ENCODE peak calls at places on chromosomes 16 and 17, in five cellular contexts. C is GM12878, Z is right atrium auricular region, E is ovary, X is A549. F is an unnamed sample.
A peak's percentile ranks its signal among the peaks of the same experiment; 100 is the strongest.

GRCh38 chr16:85308585-85309540 is 196.6 kb upstream of the CIBAR2 start:
- DNase-seq in Z (no peak), C (no peak), X (no peak), E (no peak), F (peak; percentile 70)

GRCh38 chr16:86882586-86883280 is 304.4 kb downstream of the FOXL1 start:
- DNase-seq in E (peak; percentile 40), C (no peak), X (no peak), Z (no peak), F (peak; percentile 70)

GRCh38 chr17:79075433-79075805 is 795 bp downstream of the ENGASE start:
- DNase-seq in E (no peak), Z (no peak), C (no peak), X (no peak), F (peak; percentile 55)

GRCh38 chr17:31580331-31581021 is 189.0 kb downstream of the RAB11FIP4 start:
- DNase-seq in Z (peak; percentile 75), X (no peak), E (no peak), C (no peak), F (no peak)

GRCh38 chr16:17578921-17579876 is 108.4 kb upstream of the XYLT1 start:
- DNase-seq in C (peak; percentile 28), Z (peak; percentile 71), X (peak; percentile 50), E (peak; percentile 37), F (peak; percentile 70)

GRCh38 chr17:28997811-28998210 is 8.0 kb downstream of the SEZ6 start:
- DNase-seq in X (no peak), E (no peak), Z (no peak), C (no peak), F (peak; percentile 48)

GRCh38 chr17:18161226-18162094 is 22.2 kb upstream of the ALKBH5 start:
- DNase-seq in Z (no peak), C (peak; percentile 37), E (no peak), X (no peak), F (peak; percentile 91)

GRCh38 chr17:10018461-10018891 is 113.4 kb upstream of the RCVRN start:
- DNase-seq in X (no peak), Z (no peak), E (no peak), C (peak; percentile 56), F (no peak)

GRCh38 chr17:73643846-73644144 is 450 bp downstream of the SDK2 start:
- DNase-seq in E (no peak), C (no peak), Z (no peak), X (no peak), F (peak; percentile 33)

GRCh38 chr16:27154573-27155521 is 48.5 kb upstream of the KDM8 start:
- DNase-seq in X (peak; percentile 31), E (peak; percentile 50), Z (no peak), C (no peak), F (peak; percentile 74)

GRCh38 chr16:82783933-82784566 is 157.3 kb downstream of the CDH13 start:
- DNase-seq in C (no peak), E (no peak), Z (no peak), X (no peak), F (no peak)

GRCh38 chr16:27472091-27473020 is 70.4 kb downstream of the IL21R start:
- DNase-seq in C (no peak), E (no peak), Z (no peak), X (no peak), F (no peak)

GRCh38 chr16:69322343-69322742 is 8.0 kb downstream of the PDF start:
- DNase-seq in Z (no peak), E (no peak), X (no peak), C (no peak), F (no peak)

GRCh38 chr17:44198721-44199552 is 747 bp downstream of the ATXN7L3 start:
- DNase-seq in C (no peak), E (peak; percentile 79), X (peak; percentile 70), Z (no peak), F (peak; percentile 63)

GRCh38 chr17:73803867-73804539 is 159.8 kb upstream of the SDK2 start:
- DNase-seq in X (no peak), Z (no peak), E (no peak), C (no peak), F (no peak)

GRCh38 chr16:74477226-74477625 is 55.9 kb upstream of the CLEC18B start:
- DNase-seq in X (peak; percentile 25), E (no peak), C (no peak), Z (no peak), F (no peak)

GRCh38 chr17:40854175-40854814 is 12.7 kb downstream of the KRT12 start:
- DNase-seq in E (no peak), Z (no peak), C (no peak), X (peak; percentile 84), F (no peak)

GRCh38 chr17:60109161-60109560 is 30.4 kb upstream of the HEATR6 start:
- DNase-seq in Z (no peak), C (no peak), X (no peak), E (no peak), F (no peak)

GRCh38 chr17:75067856-75068255 is 19.9 kb upstream of the SLC16A5 start:
- DNase-seq in C (no peak), Z (no peak), X (no peak), E (no peak), F (peak; percentile 79)

GRCh38 chr16:84013787-84014569 is 28.6 kb downstream of the SLC38A8 start:
- DNase-seq in E (no peak), Z (no peak), C (peak; percentile 42), X (peak; percentile 96), F (peak; percentile 52)

GRCh38 chr16:88681084-88681680 is 5.1 kb downstream of the SNAI3 start:
- DNase-seq in C (no peak), X (peak; percentile 62), E (no peak), Z (no peak), F (no peak)

GRCh38 chr16:58638148-58639036 is 8.8 kb upstream of the CNOT1 start:
- DNase-seq in X (peak; percentile 74), C (no peak), E (peak; percentile 58), Z (no peak), F (peak; percentile 76)

GRCh38 chr16:87602005-87602790 is at the start of gene JPH3:
- DNase-seq in E (no peak), X (peak; percentile 20), C (no peak), Z (no peak), F (no peak)

GRCh38 chr16:56807011-56807675 is 57.9 kb upstream of the SLC12A3 start:
- DNase-seq in X (peak; percentile 62), C (no peak), E (no peak), Z (no peak), F (no peak)

GRCh38 chr17:66018786-66019185 is 173.1 kb downstream of the CEP112 start:
- DNase-seq in X (no peak), E (no peak), Z (no peak), C (no peak), F (no peak)

GRCh38 chr16:23131036-23131435 is 18.2 kb downstream of the USP31 start:
- DNase-seq in Z (no peak), X (no peak), E (no peak), C (no peak), F (no peak)

GRCh38 chr17:78366109-78366848 is 6.4 kb upstream of the SOCS3 start:
- DNase-seq in Z (no peak), C (no peak), E (peak; percentile 66), X (no peak), F (peak; percentile 95)

GRCh38 chr17:72730091-72730490 is 362.4 kb downstream of the SLC39A11 start:
- DNase-seq in E (no peak), Z (no peak), C (no peak), X (peak; percentile 50), F (no peak)

GRCh38 chr17:1074886-1075665 is 78.1 kb downstream of the TIMM22 start:
- DNase-seq in Z (no peak), E (no peak), X (no peak), C (no peak), F (no peak)

GRCh38 chr17:81090361-81091133 is 55.6 kb downstream of the BAIAP2 start:
- DNase-seq in E (no peak), X (peak; percentile 44), C (no peak), Z (peak; percentile 68), F (peak; percentile 97)

GRCh38 chr17:42675984-42676423 is 790 bp downstream of the PLEKHH3 start:
- DNase-seq in X (peak; percentile 47), C (no peak), E (peak; percentile 77), Z (peak; percentile 69), F (peak; percentile 61)

GRCh38 chr17:42677921-42678781 is 1.4 kb upstream of the PLEKHH3 start:
- DNase-seq in C (no peak), X (peak; percentile 99), E (peak; percentile 91), Z (peak; percentile 91), F (peak; percentile 96)

GRCh38 chr17:42676424-42677011 is at the start of gene PLEKHH3:
- DNase-seq in C (no peak), X (no peak), Z (no peak), E (no peak), F (no peak)

GRCh38 chr17:42675348-42675983 is 1.3 kb downstream of the PLEKHH3 start:
- DNase-seq in X (no peak), C (no peak), Z (no peak), E (peak; percentile 79), F (peak; percentile 26)

GRCh38 chr17:42677012-42677857 is 441 bp upstream of the PLEKHH3 start:
- DNase-seq in E (peak; percentile 100), Z (peak; percentile 100), C (peak; percentile 99), X (peak; percentile 100), F (peak; percentile 100)
- H3K4me1 ChIP-seq in E (peaks cover 20% of the 10 kb centered on the region), Z (no peaks in the 10 kb centered on the region), C (peaks cover 19% of the 10 kb centered on the region), X (peaks cover 56% of the 10 kb centered on the region), F (peaks cover 10% of the 10 kb centered on the region)

GRCh38 chr16:54817940-54818574 is 112.6 kb upstream of the IRX5 start:
- DNase-seq in C (no peak), E (no peak), X (no peak), Z (no peak), F (peak; percentile 5)
- H3K4me3 ChIP-seq in C (no peak overlapping the region), E (no peak overlapping the region), X (no peak overlapping the region), Z (no peak overlapping the region), F (no peak overlapping the region)

DNA sequence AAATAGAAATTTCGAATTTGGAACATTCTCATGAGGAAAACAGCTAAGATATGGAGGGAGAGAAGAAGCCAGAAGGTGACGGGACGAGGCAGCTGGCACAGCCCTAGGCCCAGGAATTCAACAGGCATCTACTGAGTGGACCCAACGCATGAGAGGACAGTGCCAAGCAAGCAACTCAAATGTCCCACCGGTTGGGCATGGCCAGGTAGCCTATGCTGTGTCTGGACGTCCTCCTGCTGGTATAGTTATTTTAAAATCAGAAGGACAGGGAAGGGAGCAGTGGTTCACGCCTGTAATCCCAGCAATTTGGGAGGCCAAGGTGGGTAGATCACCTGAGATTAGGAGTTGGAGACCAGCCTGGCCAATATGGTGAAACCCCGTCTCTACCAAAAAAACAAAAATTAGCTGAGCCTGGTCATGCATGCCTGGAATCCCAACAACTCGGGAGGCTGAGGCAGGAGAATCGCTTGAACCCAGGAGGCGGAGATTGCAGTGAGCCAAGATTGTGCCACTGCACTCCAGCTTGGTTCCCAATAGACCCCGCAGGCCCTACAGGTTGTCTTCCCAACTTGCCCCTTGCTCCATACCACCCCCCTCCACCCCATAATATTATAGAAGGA is 2.0 kb downstream of the GH1 start:
- DNase-seq in Z (no peak), X (no peak), E (peak; percentile 7), C (no peak), F (no peak)
- H3K4me1 ChIP-seq in Z (no peaks in the 10 kb centered on the region), X (no peaks in the 10 kb centered on the region), E (peaks cover 2% of the 10 kb centered on the region), C (peaks cover 9% of the 10 kb centered on the region), F (no peaks in the 10 kb centered on the region)

GRCh38 chr17:15263206-15263579 is 1.9 kb downstream of the PMP22 start:
- DNase-seq in C (no peak), X (peak; percentile 84), E (peak; percentile 90), Z (peak; percentile 96), F (no peak)
- H3K4me3 ChIP-seq in C (no peak overlapping the region), X (peak overlapping the region; percentile 70), E (peak overlapping the region; percentile 71), Z (peak overlapping the region; percentile 60), F (no peak overlapping the region)